ENCODE peak calls at places on chromosomes 11 and 22, in four cellular contexts. One of them, this sample, is unnamed.

GRCh38 chr11:41281131-41281742 is 178.2 kb downstream of the LRRC4C start:
- DNase-seq in K562: no peak
- DNase-seq in SK-N-SH: no peak
- DNase-seq in HepG2: no peak
- DNase-seq in this sample: no peak

GRCh38 chr11:62554377-62554776 is 7.8 kb upstream of the AHNAK start:
- DNase-seq in K562: no peak
- DNase-seq in SK-N-SH: no peak
- DNase-seq in HepG2: no peak
- DNase-seq in this sample: no peak

GRCh38 chr22:20750461-20751184 is 23.3 kb upstream of the SERPIND1 start:
- DNase-seq in K562: peak
- DNase-seq in SK-N-SH: no peak
- DNase-seq in HepG2: no peak
- DNase-seq in this sample: peak

GRCh38 chr22:37349043-37349814 is 66.9 kb downstream of the CYTH4 start:
- DNase-seq in K562: no peak
- DNase-seq in SK-N-SH: no peak
- DNase-seq in HepG2: no peak
- DNase-seq in this sample: no peak

GRCh38 chr11:121615506-121615905 is 162.7 kb upstream of the SORL1-AS1 start:
- DNase-seq in K562: no peak
- DNase-seq in SK-N-SH: no peak
- DNase-seq in HepG2: no peak
- DNase-seq in this sample: no peak

GRCh38 chr11:116114198-116114651 is 610.0 kb upstream of the CADM1 start:
- DNase-seq in K562: no peak
- DNase-seq in SK-N-SH: no peak
- DNase-seq in HepG2: no peak
- DNase-seq in this sample: no peak

GRCh38 chr22:19523240-19524169 is 705 bp downstream of the CLDN5 start:
- DNase-seq in K562: no peak
- DNase-seq in SK-N-SH: peak
- DNase-seq in HepG2: no peak
- DNase-seq in this sample: no peak

GRCh38 chr11:77197626-77198320 is 69.7 kb downstream of the MYO7A start:
- DNase-seq in K562: no peak
- DNase-seq in SK-N-SH: no peak
- DNase-seq in HepG2: no peak
- DNase-seq in this sample: no peak

GRCh38 chr22:29727248-29727551 is 7.4 kb downstream of the CABP7 start:
- DNase-seq in K562: peak
- DNase-seq in SK-N-SH: peak
- DNase-seq in HepG2: peak
- DNase-seq in this sample: no peak

GRCh38 chr22:44632823-44633478 is 69.1 kb upstream of the PRR5 start:
- DNase-seq in K562: no peak
- DNase-seq in SK-N-SH: no peak
- DNase-seq in HepG2: no peak
- DNase-seq in this sample: no peak

GRCh38 chr11:9972917-9973504 is 309.1 kb downstream of the SWAP70 start:
- DNase-seq in K562: peak
- DNase-seq in SK-N-SH: peak
- DNase-seq in HepG2: peak
- DNase-seq in this sample: no peak

GRCh38 chr22:38397189-38398097 is 57.6 kb downstream of the KCNJ4 start:
- DNase-seq in K562: no peak
- DNase-seq in SK-N-SH: no peak
- DNase-seq in HepG2: no peak
- DNase-seq in this sample: no peak

GRCh38 chr11:2569731-2570210 is 125.0 kb downstream of the KCNQ1 start:
- DNase-seq in K562: no peak
- DNase-seq in SK-N-SH: no peak
- DNase-seq in HepG2: no peak
- DNase-seq in this sample: no peak

GRCh38 chr11:104997288-104997687 is 25.7 kb downstream of the CASP5 start:
- DNase-seq in K562: no peak
- DNase-seq in SK-N-SH: no peak
- DNase-seq in HepG2: no peak
- DNase-seq in this sample: no peak

GRCh38 chr11:47380078-47380477 is 1.7 kb upstream of the SPI1 start:
- DNase-seq in K562: no peak
- DNase-seq in SK-N-SH: no peak
- DNase-seq in HepG2: no peak
- DNase-seq in this sample: no peak

GRCh38 chr11:26583550-26583949 is 11.5 kb upstream of the MUC15 start:
- DNase-seq in K562: no peak
- DNase-seq in SK-N-SH: no peak
- DNase-seq in HepG2: no peak
- DNase-seq in this sample: no peak

GRCh38 chr22:24894998-24895397 is 51.5 kb downstream of the LHFPL7 start:
- DNase-seq in K562: no peak
- DNase-seq in SK-N-SH: peak
- DNase-seq in HepG2: peak
- DNase-seq in this sample: no peak

GRCh38 chr11:74650498-74650897 is 58.1 kb downstream of the POLD3 start:
- DNase-seq in K562: no peak
- DNase-seq in SK-N-SH: no peak
- DNase-seq in HepG2: no peak
- DNase-seq in this sample: no peak

GRCh38 chr22:46887978-46888377 is 125.5 kb downstream of the TBC1D22A start:
- DNase-seq in K562: no peak
- DNase-seq in SK-N-SH: no peak
- DNase-seq in HepG2: no peak
- DNase-seq in this sample: no peak

GRCh38 chr11:66495401-66495844 is 15.0 kb upstream of the BBS1 start:
- DNase-seq in K562: no peak
- DNase-seq in SK-N-SH: no peak
- DNase-seq in HepG2: no peak
- DNase-seq in this sample: no peak

GRCh38 chr11:87258171-87258833 is 220.6 kb downstream of the TMEM135 start:
- DNase-seq in K562: no peak
- DNase-seq in SK-N-SH: no peak
- DNase-seq in HepG2: no peak
- DNase-seq in this sample: no peak

GRCh38 chr11:1130276-1131032 is 27.3 kb upstream of the MUC5AC start:
- DNase-seq in K562: no peak
- DNase-seq in SK-N-SH: peak
- DNase-seq in HepG2: no peak
- DNase-seq in this sample: no peak

GRCh38 chr11:115684135-115684534 is 179.9 kb upstream of the CADM1 start:
- DNase-seq in K562: no peak
- DNase-seq in SK-N-SH: no peak
- DNase-seq in HepG2: no peak
- DNase-seq in this sample: no peak

GRCh38 chr11:116742104-116742503 is 30.7 kb downstream of the BUD13 start:
- DNase-seq in K562: no peak
- DNase-seq in SK-N-SH: no peak
- DNase-seq in HepG2: no peak
- DNase-seq in this sample: no peak

GRCh38 chr22:42400811-42401547 is 31.2 kb downstream of the NFAM1 start:
- DNase-seq in K562: no peak
- DNase-seq in SK-N-SH: no peak
- DNase-seq in HepG2: no peak
- DNase-seq in this sample: no peak

GRCh38 chr11:122963981-122964380 is 17.7 kb downstream of the BSX start:
- DNase-seq in K562: no peak
- DNase-seq in SK-N-SH: no peak
- DNase-seq in HepG2: no peak
- DNase-seq in this sample: no peak

GRCh38 chr22:35189559-35189958 is 67.7 kb upstream of the HMGXB4 start:
- DNase-seq in K562: no peak
- DNase-seq in SK-N-SH: no peak
- DNase-seq in HepG2: no peak
- DNase-seq in this sample: no peak

GRCh38 chr22:32206774-32207758 is 2.2 kb upstream of the RFPL2 start:
- DNase-seq in K562: no peak
- DNase-seq in SK-N-SH: peak
- DNase-seq in HepG2: peak
- DNase-seq in this sample: no peak

GRCh38 chr11:102666331-102666957 is 39.1 kb downstream of the MMP27 start:
- DNase-seq in K562: peak
- DNase-seq in SK-N-SH: peak
- DNase-seq in HepG2: peak
- DNase-seq in this sample: no peak

GRCh38 chr22:24432059-24432853 is 4.9 kb downstream of the ADORA2A start:
- DNase-seq in K562: peak
- DNase-seq in SK-N-SH: peak
- DNase-seq in HepG2: no peak
- DNase-seq in this sample: no peak

DNA sequence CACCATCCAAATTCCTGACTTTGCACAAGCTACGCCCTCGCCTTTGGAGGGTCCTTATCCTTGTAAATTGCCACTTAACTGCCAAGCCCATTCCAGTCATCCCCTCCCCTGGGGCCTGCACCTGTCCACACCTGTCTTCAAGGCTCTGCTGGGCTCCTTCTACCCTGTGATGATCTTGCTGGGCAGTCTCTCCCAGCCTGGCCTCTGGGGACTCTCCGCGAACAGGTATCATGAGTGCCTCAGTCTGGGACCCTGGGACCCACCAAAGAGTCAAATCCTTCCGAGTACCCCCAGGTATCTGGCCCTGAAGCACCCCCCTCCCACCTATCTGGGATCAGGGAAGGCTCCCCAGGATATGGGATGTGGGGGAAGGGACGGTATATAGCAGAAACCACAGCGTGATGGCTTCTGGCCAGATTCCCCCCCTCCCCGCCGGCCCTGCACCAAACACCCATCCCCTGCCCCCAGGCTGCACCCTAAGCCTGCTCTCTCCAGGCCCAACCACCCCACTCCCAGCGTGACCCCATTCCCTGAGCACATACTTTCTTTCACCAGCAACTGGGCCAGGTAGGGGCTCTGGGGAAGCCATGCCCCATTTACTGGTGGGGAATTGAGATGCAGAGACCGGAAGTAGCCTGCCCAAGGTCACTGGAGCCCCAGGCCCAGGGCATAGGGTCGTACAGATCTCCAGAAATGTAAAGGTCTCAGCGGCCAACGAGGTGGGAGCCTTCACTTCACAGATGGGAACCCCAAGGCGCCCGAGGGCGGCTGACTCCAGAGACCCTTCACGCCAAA is 718 bp downstream of the ARAP1 start:
- DNase-seq in K562: peak
- DNase-seq in SK-N-SH: peak
- DNase-seq in HepG2: no peak
- DNase-seq in this sample: no peak
- TF ChIP-seq RFX5 in K562: no peak
- TF ChIP-seq RFX5 in SK-N-SH: no peak
- TF ChIP-seq RFX5 in HepG2: no peak
- TF ChIP-seq RFX5 in this sample: no peak

GRCh38 chr22:27947461-27947860 is 28.4 kb upstream of the PITPNB start:
- DNase-seq in K562: no peak
- DNase-seq in SK-N-SH: no peak
- DNase-seq in HepG2: no peak
- DNase-seq in this sample: no peak
- TF ChIP-seq NFIC in K562: no peak
- TF ChIP-seq NFIC in SK-N-SH: no peak
- TF ChIP-seq NFIC in HepG2: no peak
- TF ChIP-seq NFIC in this sample: no peak

GRCh38 chr11:126370016-126370415 is 14.5 kb downstream of the ST3GAL4 start:
- DNase-seq in K562: no peak
- DNase-seq in SK-N-SH: no peak
- DNase-seq in HepG2: no peak
- DNase-seq in this sample: no peak
- TF ChIP-seq RFX5 in K562: no peak
- TF ChIP-seq RFX5 in SK-N-SH: no peak
- TF ChIP-seq RFX5 in HepG2: no peak
- TF ChIP-seq RFX5 in this sample: no peak

DNA sequence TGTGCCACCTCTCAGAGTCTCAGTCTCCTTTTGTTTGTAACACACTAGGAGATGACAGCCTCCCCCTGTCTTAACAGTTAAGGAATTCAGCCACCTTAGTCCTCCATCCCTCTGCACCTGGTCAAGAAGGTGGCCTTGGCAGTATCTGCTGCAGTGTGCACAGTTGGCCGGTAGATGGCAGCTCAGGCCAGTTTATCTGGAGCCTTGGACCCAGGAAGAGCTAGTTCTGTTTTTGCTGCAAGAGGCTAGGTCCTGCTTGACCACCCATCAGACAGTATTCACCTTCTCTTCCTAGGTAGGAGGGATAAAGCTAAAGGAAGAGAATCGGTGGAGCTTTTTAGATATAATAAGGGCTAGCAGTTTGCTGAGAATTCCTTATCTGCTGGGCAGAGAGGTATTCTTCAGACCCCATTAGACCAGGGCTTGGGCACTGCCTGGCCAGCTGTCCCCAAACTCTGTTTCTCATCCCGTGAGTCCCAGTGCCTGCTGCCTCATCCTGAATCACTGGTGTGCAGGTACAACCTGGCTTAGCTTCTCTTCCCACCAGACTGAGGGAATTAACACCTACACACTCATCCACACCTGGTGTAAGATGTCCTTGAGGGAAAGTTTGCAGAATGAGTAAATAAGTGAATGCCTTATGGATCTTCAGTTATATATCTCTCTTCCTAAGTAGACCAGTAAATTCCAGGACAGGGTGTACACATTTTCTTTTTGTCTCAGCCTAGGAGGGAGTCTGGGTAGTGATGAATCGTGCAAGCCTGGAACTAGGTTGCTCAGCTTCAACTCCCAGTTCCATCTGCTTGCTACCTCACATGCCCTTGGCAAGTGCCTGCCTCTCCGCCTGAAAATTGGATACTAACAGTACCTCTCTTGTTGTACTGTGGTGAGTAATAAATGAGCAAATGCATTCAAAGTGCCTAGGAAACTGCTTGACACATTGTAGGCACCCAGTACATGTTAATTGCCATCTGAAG is 70.8 kb upstream of the NARS2 start:
- DNase-seq in K562: peak
- DNase-seq in SK-N-SH: peak
- DNase-seq in HepG2: peak
- DNase-seq in this sample: peak
- TF ChIP-seq NFIC in K562: no peak
- TF ChIP-seq NFIC in SK-N-SH: no peak
- TF ChIP-seq NFIC in HepG2: no peak
- TF ChIP-seq NFIC in this sample: no peak

DNA sequence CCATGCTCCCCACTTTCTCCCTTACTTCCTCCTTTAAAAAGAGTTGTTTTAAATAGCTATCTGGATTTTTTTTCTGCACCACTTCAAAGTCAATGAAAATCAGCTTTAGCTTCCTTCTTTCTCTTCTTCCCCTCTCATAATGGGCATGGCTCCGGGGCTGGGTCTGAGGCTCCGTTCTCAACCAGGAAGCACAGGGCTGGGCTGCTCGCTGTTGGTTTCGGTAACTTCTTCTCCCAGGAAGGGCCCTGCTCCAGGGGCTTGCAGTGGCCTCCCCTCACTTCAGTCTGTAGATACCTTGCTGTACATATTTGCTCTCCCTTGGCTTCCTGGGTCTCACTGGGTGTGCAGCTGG is 23.8 kb downstream of the MICAL2 start:
- DNase-seq in K562: no peak
- DNase-seq in SK-N-SH: no peak
- DNase-seq in HepG2: no peak
- DNase-seq in this sample: no peak
- TF ChIP-seq RFX5 in K562: no peak
- TF ChIP-seq RFX5 in SK-N-SH: no peak
- TF ChIP-seq RFX5 in HepG2: no peak
- TF ChIP-seq RFX5 in this sample: no peak

This sample was measured in GM12878.